ENCODE peak calls at places on chromosomes 16 and 17, in nine cellular contexts. M is Peyer's patch, Z is body of pancreas, L is A549, G is GM12891, P is adrenal gland, D is tibial nerve, O is uterus, U is breast epithelium. E is an unnamed sample.

GRCh38 chr16:5428932-5429331 is 331.3 kb upstream of the EEF2KMT start:
- DNase-seq in M (no peak), Z (no peak), L (no peak), G (no peak), P (no peak), D (no peak), O (no peak), U (no peak), E (no peak)

GRCh38 chr16:80122155-80122554 is 418.6 kb upstream of the DYNLRB2 start:
- DNase-seq in M (no peak), Z (peak), L (no peak), G (no peak), P (peak), D (peak), O (peak), U (no peak), E (no peak)

GRCh38 chr16:12141073-12141472 is 164.5 kb downstream of the SNX29 start:
- DNase-seq in M (no peak), Z (no peak), L (no peak), G (no peak), P (no peak), D (no peak), O (no peak), U (no peak), E (no peak)

GRCh38 chr17:57125406-57125805 is 40.4 kb downstream of the AKAP1 start:
- DNase-seq in M (no peak), Z (no peak), L (no peak), G (no peak), P (no peak), D (no peak), O (no peak), U (no peak), E (no peak)

GRCh38 chr16:74568961-74569631 is 37.8 kb downstream of the GLG1 start:
- DNase-seq in M (no peak), Z (no peak), L (no peak), G (no peak), P (no peak), D (no peak), O (no peak), U (no peak), E (no peak)

GRCh38 chr16:53281280-53281679 is 153.0 kb upstream of the RBL2 start:
- DNase-seq in M (no peak), Z (no peak), L (no peak), G (no peak), P (no peak), D (no peak), O (no peak), U (no peak), E (no peak)

GRCh38 chr16:58563235-58563634 is 47.9 kb downstream of the SETD6 start:
- DNase-seq in M (no peak), Z (no peak), L (no peak), G (no peak), P (no peak), D (no peak), O (no peak), U (no peak), E (no peak)

GRCh38 chr17:63826468-63827001 is 696 bp upstream of the PSMC5 start:
- DNase-seq in M (no peak), Z (no peak), L (no peak), G (no peak), P (peak), D (no peak), O (no peak), U (no peak), E (no peak)

GRCh38 chr16:31471241-31471874 is 594 bp upstream of the TGFB1I1 start:
- DNase-seq in M (no peak), Z (no peak), L (no peak), G (no peak), P (no peak), D (no peak), O (no peak), U (no peak), E (no peak)

GRCh38 chr17:80889897-80890550 is 101.6 kb upstream of the CHMP6 start:
- DNase-seq in M (no peak), Z (no peak), L (no peak), G (no peak), P (no peak), D (no peak), O (no peak), U (no peak), E (no peak)

GRCh38 chr16:4272114-4272954 is 489 bp downstream of the TFAP4 start:
- DNase-seq in M (peak), Z (peak), L (peak), G (no peak), P (peak), D (no peak), O (no peak), U (peak), E (peak)

GRCh38 chr17:48544356-48545021 is 420 bp downstream of the HOXB2 start:
- DNase-seq in M (peak), Z (peak), L (no peak), G (no peak), P (peak), D (peak), O (peak), U (peak), E (peak)
- TF ChIP-seq POLR2A in M (no peak), Z (peak), L (no peak), G (no peak), P (peak), D (no peak), O (peak), U (peak), E (no peak)

GRCh38 chr17:75503337-75503950 is 11.9 kb downstream of the CASKIN2 start:
- DNase-seq in M (no peak), Z (no peak), L (no peak), G (no peak), P (peak), D (no peak), O (no peak), U (no peak), E (no peak)

GRCh38 chr17:75502746-75503329 is 12.5 kb downstream of the CASKIN2 start:
- DNase-seq in M (no peak), Z (no peak), L (no peak), G (no peak), P (no peak), D (no peak), O (no peak), U (no peak), E (no peak)

GRCh38 chr17:75500419-75501216 is 14.7 kb downstream of the CASKIN2 start:
- DNase-seq in M (no peak), Z (no peak), L (no peak), G (no peak), P (no peak), D (no peak), O (no peak), U (no peak), E (no peak)

GRCh38 chr17:75502072-75502745 is 13.1 kb downstream of the CASKIN2 start:
- DNase-seq in M (no peak), Z (no peak), L (no peak), G (no peak), P (no peak), D (no peak), O (no peak), U (no peak), E (no peak)

GRCh38 chr17:75501378-75502071 is 13.8 kb downstream of the CASKIN2 start:
- DNase-seq in M (no peak), Z (no peak), L (no peak), G (no peak), P (no peak), D (no peak), O (no peak), U (no peak), E (no peak)
- TF ChIP-seq POLR2A in M (no peak), Z (no peak), L (no peak), G (no peak), P (no peak), D (no peak), O (no peak), U (no peak), E (no peak)

GRCh38 chr17:146546-146945 is 9.2 kb downstream of the SCGB1C2 start:
- DNase-seq in M (no peak), Z (peak), L (no peak), G (no peak), P (no peak), D (peak), O (peak), U (no peak), E (no peak)

GRCh38 chr17:149231-149630 is 11.9 kb downstream of the SCGB1C2 start:
- DNase-seq in M (peak), Z (no peak), L (no peak), G (no peak), P (no peak), D (no peak), O (no peak), U (no peak), E (no peak)

GRCh38 chr17:146983-147761 is 9.8 kb downstream of the SCGB1C2 start:
- DNase-seq in M (peak), Z (peak), L (no peak), G (no peak), P (peak), D (peak), O (peak), U (no peak), E (no peak)

GRCh38 chr17:148757-149156 is 11.4 kb downstream of the SCGB1C2 start:
- DNase-seq in M (peak), Z (peak), L (no peak), G (no peak), P (peak), D (no peak), O (peak), U (no peak), E (no peak)

DNA sequence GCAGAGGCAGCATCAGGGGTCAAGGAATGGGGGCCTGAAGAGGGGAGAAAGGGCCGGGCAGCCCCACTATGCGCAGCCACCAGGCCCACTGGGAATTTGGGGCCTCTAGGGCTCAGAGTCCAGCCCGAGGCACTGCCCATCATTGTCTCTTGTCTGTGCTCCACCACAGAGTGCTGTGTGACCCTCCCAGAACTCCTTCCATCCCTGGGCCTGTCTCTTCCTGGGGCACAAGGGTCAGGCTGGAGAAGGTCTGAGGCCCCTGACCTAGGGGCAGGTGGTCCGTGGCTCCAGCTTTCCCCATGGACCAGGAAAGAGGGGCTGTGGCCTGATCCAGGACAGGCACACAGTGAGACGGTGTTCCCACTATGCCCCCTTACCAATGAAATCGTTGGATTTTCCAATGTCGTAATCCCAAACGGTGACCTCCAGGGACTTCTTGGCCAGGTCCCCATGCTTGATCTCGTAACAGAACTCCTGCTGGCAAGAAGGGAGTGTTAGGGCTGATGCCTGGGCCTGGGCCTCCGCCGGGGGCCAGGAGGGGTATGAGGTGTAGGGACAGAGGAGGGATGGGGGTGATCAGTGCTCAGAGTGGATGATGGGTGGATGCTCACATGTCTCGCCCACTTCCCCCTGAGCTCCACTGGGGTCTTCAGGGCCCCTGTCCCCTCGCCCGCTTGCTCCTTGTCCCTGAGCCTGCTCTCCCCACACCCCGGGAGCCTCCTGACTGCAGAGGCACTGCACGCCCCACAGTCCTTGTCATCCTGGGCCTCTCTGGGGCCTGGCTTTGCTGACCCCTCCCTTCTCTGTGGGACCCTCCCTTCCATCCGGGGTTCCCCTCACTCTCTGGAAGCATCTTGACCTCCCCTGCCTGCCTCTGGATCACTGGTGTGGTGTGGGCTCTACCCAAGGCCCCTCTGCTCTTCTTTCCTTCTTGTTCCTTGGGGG is 10.7 kb downstream of the SCGB1C2 start:
- DNase-seq in M (no peak), Z (peak), L (no peak), G (no peak), P (peak), D (no peak), O (peak), U (no peak), E (no peak)
- TF ChIP-seq POLR2A in M (no peak), Z (no peak), L (no peak), G (no peak), P (no peak), D (no peak), O (no peak), U (no peak), E (no peak)

GRCh38 chr17:7512824-7513540 is 28.8 kb downstream of the POLR2A start:
- DNase-seq in M (no peak), Z (no peak), L (no peak), G (no peak), P (no peak), D (no peak), O (no peak), U (no peak), E (no peak)

GRCh38 chr17:7512105-7512504 is 27.9 kb downstream of the POLR2A start:
- DNase-seq in M (no peak), Z (no peak), L (no peak), G (no peak), P (no peak), D (no peak), O (no peak), U (no peak), E (no peak)

GRCh38 chr17:7511108-7511507 is 26.9 kb downstream of the POLR2A start:
- DNase-seq in M (no peak), Z (no peak), L (no peak), G (no peak), P (no peak), D (no peak), O (no peak), U (no peak), E (no peak)

GRCh38 chr17:7513850-7514419 is 29.8 kb downstream of the POLR2A start:
- DNase-seq in M (no peak), Z (no peak), L (no peak), G (no peak), P (no peak), D (no peak), O (peak), U (no peak), E (no peak)

DNA sequence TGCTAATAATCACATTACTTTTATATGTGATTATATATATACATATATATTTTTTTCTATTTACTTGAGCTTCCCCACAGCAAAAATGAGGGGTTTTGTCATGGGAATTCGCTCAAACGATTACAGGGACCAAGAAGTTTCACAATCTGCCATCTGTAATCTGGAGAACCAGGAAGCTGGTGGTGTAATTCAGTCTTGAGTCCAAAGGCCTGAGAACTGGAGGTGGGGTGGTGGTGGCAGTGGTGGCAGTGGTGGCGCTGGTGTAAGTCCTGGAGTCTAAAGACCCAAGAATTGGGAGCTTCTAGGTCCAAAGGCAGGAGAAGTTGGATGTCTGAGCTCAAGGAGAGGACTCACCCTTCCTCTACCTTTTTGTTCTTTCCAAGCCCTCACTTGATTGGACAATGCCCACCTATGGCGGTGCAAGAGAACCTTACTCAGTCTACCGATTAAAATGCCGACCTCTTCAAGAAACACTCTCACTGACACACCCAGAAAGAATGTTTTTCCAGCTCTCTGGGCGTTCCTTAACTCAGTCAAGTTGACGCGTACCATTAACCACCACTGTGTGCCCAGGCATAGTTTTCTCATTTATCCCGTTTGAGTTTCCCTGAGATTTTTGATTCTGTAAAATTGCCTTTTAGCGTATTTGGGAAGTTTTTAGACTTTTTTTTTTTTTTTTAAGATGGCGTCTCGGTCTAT is 31.9 kb downstream of the POLR2A start:
- DNase-seq in M (no peak), Z (peak), L (no peak), G (no peak), P (no peak), D (no peak), O (no peak), U (no peak), E (no peak)
- TF ChIP-seq POLR2A in M (no peak), Z (no peak), L (no peak), G (no peak), P (no peak), D (no peak), O (no peak), U (no peak), E (no peak)

GRCh38 chr17:76709077-76709950 is 1.5 kb downstream of the MXRA7 start:
- DNase-seq in M (peak), Z (peak), L (no peak), G (no peak), P (peak), D (peak), O (peak), U (peak), E (no peak)
- TF ChIP-seq POLR2A in M (no peak), Z (peak), L (peak), G (no peak), P (peak), D (peak), O (peak), U (no peak), E (no peak)

DNA sequence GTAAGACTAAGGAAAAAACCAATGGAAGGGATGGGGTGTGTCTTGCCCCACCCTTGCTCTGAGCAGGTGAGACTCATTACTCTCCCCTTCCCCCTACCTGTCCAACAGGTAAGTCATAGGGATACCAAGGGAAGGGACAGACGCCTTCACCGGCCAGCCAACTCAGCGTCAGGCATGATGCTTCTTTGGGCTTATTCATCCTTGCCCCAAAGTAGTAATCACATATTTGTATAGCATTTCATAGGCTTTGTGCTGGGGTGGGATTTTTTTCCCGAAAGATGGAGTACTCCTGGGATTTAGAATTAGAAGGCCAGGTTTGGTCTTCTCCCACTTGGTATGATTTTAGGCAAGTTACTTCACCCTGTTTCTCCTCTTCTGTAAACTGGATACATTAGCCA is 509 bp upstream of the JUP start:
- DNase-seq in M (no peak), Z (no peak), L (no peak), G (no peak), P (no peak), D (no peak), O (no peak), U (no peak), E (no peak)
- TF ChIP-seq POLR2A in M (peak), Z (no peak), L (no peak), G (no peak), P (no peak), D (no peak), O (no peak), U (no peak), E (no peak)

GRCh38 chr16:575354-576196 is 5.8 kb downstream of the PIGQ start:
- DNase-seq in M (no peak), Z (no peak), L (no peak), G (no peak), P (no peak), D (no peak), O (no peak), U (no peak), E (no peak)
- TF ChIP-seq POLR2A in M (no peak), Z (no peak), L (no peak), G (no peak), P (no peak), D (no peak), O (no peak), U (no peak), E (no peak)

DNA sequence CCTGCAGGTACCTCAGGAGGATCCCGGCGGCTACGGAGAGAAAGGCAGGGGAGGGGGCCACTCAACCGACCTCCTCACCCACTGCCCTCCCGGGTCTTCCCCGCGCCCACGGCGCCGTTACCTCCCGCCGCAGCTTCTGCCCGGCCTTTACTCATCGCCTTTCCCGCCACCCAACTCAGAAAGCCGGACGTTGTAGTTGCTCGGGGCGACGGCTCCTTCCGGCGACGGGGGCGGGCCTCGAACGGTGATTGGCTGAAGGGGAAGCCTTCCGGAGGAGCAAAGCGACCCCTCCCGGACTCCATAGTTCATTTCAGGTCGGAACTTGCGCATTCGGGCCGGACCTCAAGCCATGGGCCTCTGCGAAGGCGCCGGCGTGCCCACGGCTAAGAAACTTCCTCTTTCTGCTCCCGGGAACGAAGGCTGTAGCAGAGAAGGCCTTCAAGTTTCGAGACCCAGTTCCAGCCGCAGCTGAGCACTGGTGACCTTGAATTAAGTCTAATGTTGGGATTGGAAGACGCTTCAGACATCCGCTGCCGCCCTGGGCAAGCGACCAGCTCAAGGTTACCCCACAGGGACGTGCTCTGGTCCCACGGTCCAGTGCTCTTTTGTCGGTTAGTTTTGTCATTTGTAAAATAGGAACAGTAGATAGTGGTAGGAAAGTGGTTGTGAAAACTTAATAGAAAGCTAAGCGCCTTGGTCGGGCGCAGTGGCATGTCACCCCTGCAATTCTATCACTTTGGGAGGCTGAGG is at the start of gene PSMC3IP:
- DNase-seq in M (peak), Z (peak), L (peak), G (peak), P (peak), D (peak), O (peak), U (peak), E (peak)
- TF ChIP-seq POLR2A in M (peak), Z (peak), L (peak), G (peak), P (peak), D (peak), O (peak), U (no peak), E (peak)